ENCODE peak calls at places on chromosomes 7 and 10, in five cellular contexts. One of them, this sample, is unnamed.

GRCh38 chr7:50713357-50713965 is 69.2 kb downstream of the GRB10 start:
- DNase-seq in NCI-H1417 treated with DMSO at 0.1 percent for 48 hours: no peak
- DNase-seq in activated CD8-positive, alpha-beta memory T cell treated with anti-CD3 and anti-CD28 coated beads, Interleukin-2, amount 50 U/mL, for 48 hours: no peak
- DNase-seq in NCI-H2107: no peak
- DNase-seq in AG20443: no peak
- DNase-seq in this sample: no peak

GRCh38 chr10:129728246-129728820 is 235.7 kb downstream of the EBF3 start:
- DNase-seq in NCI-H1417 treated with DMSO at 0.1 percent for 48 hours: no peak
- DNase-seq in activated CD8-positive, alpha-beta memory T cell treated with anti-CD3 and anti-CD28 coated beads, Interleukin-2, amount 50 U/mL, for 48 hours: no peak
- DNase-seq in NCI-H2107: no peak
- DNase-seq in AG20443: no peak
- DNase-seq in this sample: peak

GRCh38 chr7:102331536-102332275 is 24.5 kb downstream of the SPDYE6 start:
- DNase-seq in NCI-H1417 treated with DMSO at 0.1 percent for 48 hours: no peak
- DNase-seq in activated CD8-positive, alpha-beta memory T cell treated with anti-CD3 and anti-CD28 coated beads, Interleukin-2, amount 50 U/mL, for 48 hours: no peak
- DNase-seq in NCI-H2107: no peak
- DNase-seq in AG20443: no peak
- DNase-seq in this sample: no peak

GRCh38 chr7:23261843-23262452 is 15.4 kb downstream of the GPNMB start:
- DNase-seq in NCI-H1417 treated with DMSO at 0.1 percent for 48 hours: no peak
- DNase-seq in activated CD8-positive, alpha-beta memory T cell treated with anti-CD3 and anti-CD28 coated beads, Interleukin-2, amount 50 U/mL, for 48 hours: peak
- DNase-seq in NCI-H2107: peak
- DNase-seq in AG20443: peak
- DNase-seq in this sample: no peak

GRCh38 chr7:29865526-29865925 is 59.2 kb downstream of the WIPF3 start:
- DNase-seq in NCI-H1417 treated with DMSO at 0.1 percent for 48 hours: no peak
- DNase-seq in activated CD8-positive, alpha-beta memory T cell treated with anti-CD3 and anti-CD28 coated beads, Interleukin-2, amount 50 U/mL, for 48 hours: no peak
- DNase-seq in NCI-H2107: no peak
- DNase-seq in AG20443: peak
- DNase-seq in this sample: no peak

GRCh38 chr10:133616371-133617130 is 10.0 kb downstream of the FRG2B start:
- DNase-seq in NCI-H1417 treated with DMSO at 0.1 percent for 48 hours: no peak
- DNase-seq in activated CD8-positive, alpha-beta memory T cell treated with anti-CD3 and anti-CD28 coated beads, Interleukin-2, amount 50 U/mL, for 48 hours: no peak
- DNase-seq in NCI-H2107: no peak
- DNase-seq in AG20443: no peak
- DNase-seq in this sample: peak

GRCh38 chr7:7354674-7355073 is 172.3 kb downstream of the C1GALT1 start:
- DNase-seq in NCI-H1417 treated with DMSO at 0.1 percent for 48 hours: no peak
- DNase-seq in activated CD8-positive, alpha-beta memory T cell treated with anti-CD3 and anti-CD28 coated beads, Interleukin-2, amount 50 U/mL, for 48 hours: no peak
- DNase-seq in NCI-H2107: no peak
- DNase-seq in AG20443: no peak
- DNase-seq in this sample: no peak

GRCh38 chr7:151631968-151632749 is 112.5 kb upstream of the RHEB start:
- DNase-seq in NCI-H1417 treated with DMSO at 0.1 percent for 48 hours: no peak
- DNase-seq in activated CD8-positive, alpha-beta memory T cell treated with anti-CD3 and anti-CD28 coated beads, Interleukin-2, amount 50 U/mL, for 48 hours: peak
- DNase-seq in NCI-H2107: peak
- DNase-seq in AG20443: peak
- DNase-seq in this sample: no peak

GRCh38 chr7:2811476-2812118 is 32.5 kb downstream of the GNA12 start:
- DNase-seq in NCI-H1417 treated with DMSO at 0.1 percent for 48 hours: no peak
- DNase-seq in activated CD8-positive, alpha-beta memory T cell treated with anti-CD3 and anti-CD28 coated beads, Interleukin-2, amount 50 U/mL, for 48 hours: no peak
- DNase-seq in NCI-H2107: no peak
- DNase-seq in AG20443: no peak
- DNase-seq in this sample: no peak